ENCODE peak calls at places on chromosome 1, in nine cellular contexts. One of them, this sample, is unnamed.

GRCh38 chr1:54265661-54266060 is 65.7 kb downstream of the MRPL37 start:
- DNase-seq in CD8-positive, alpha-beta memory T cell: no peak
- DNase-seq in A549: no peak
- DNase-seq in left lung: no peak
- DNase-seq in SJSA1: no peak
- DNase-seq in stomach: no peak
- DNase-seq in fibroblast of mammary gland: no peak
- DNase-seq in body of pancreas: no peak
- DNase-seq in ovary: no peak
- DNase-seq in this sample: no peak

GRCh38 chr1:239816090-239816812 is 275.4 kb upstream of the FMN2 start:
- DNase-seq in SJSA1: peak
- DNase-seq in left lung: peak
- DNase-seq in body of pancreas: peak
- DNase-seq in ovary: peak
- DNase-seq in stomach: peak
- DNase-seq in CD8-positive, alpha-beta memory T cell: no peak
- DNase-seq in A549: peak
- DNase-seq in fibroblast of mammary gland: peak
- DNase-seq in this sample: no peak

GRCh38 chr1:25804244-25804963 is 4.4 kb downstream of the SELENON start:
- DNase-seq in body of pancreas: no peak
- DNase-seq in left lung: no peak
- DNase-seq in ovary: no peak
- DNase-seq in stomach: no peak
- DNase-seq in CD8-positive, alpha-beta memory T cell: no peak
- DNase-seq in SJSA1: no peak
- DNase-seq in A549: no peak
- DNase-seq in fibroblast of mammary gland: peak
- DNase-seq in this sample: no peak

GRCh38 chr1:244864253-244865027 is at the start of gene HNRNPU:
- DNase-seq in SJSA1: peak
- DNase-seq in left lung: peak
- DNase-seq in ovary: peak
- DNase-seq in body of pancreas: peak
- DNase-seq in fibroblast of mammary gland: peak
- DNase-seq in A549: peak
- DNase-seq in stomach: peak
- DNase-seq in CD8-positive, alpha-beta memory T cell: peak
- DNase-seq in this sample: peak

GRCh38 chr1:245888809-245889208 is 618.3 kb downstream of the SMYD3 start:
- DNase-seq in CD8-positive, alpha-beta memory T cell: peak
- DNase-seq in A549: peak
- DNase-seq in left lung: no peak
- DNase-seq in ovary: no peak
- DNase-seq in body of pancreas: no peak
- DNase-seq in stomach: no peak
- DNase-seq in SJSA1: no peak
- DNase-seq in fibroblast of mammary gland: peak
- DNase-seq in this sample: no peak

GRCh38 chr1:10724052-10724494 is 72.4 kb downstream of the CASZ1 start:
- DNase-seq in stomach: peak
- DNase-seq in fibroblast of mammary gland: peak
- DNase-seq in SJSA1: no peak
- DNase-seq in A549: peak
- DNase-seq in CD8-positive, alpha-beta memory T cell: no peak
- DNase-seq in left lung: peak
- DNase-seq in body of pancreas: peak
- DNase-seq in ovary: no peak
- DNase-seq in this sample: no peak

GRCh38 chr1:248821641-248822040 is 4.1 kb downstream of the SH3BP5L start:
- DNase-seq in ovary: no peak
- DNase-seq in CD8-positive, alpha-beta memory T cell: no peak
- DNase-seq in left lung: no peak
- DNase-seq in body of pancreas: no peak
- DNase-seq in A549: no peak
- DNase-seq in SJSA1: no peak
- DNase-seq in fibroblast of mammary gland: no peak
- DNase-seq in stomach: no peak
- DNase-seq in this sample: no peak

GRCh38 chr1:184152944-184153343 is 101.4 kb downstream of the TSEN15 start:
- DNase-seq in left lung: no peak
- DNase-seq in CD8-positive, alpha-beta memory T cell: no peak
- DNase-seq in stomach: no peak
- DNase-seq in A549: no peak
- DNase-seq in ovary: no peak
- DNase-seq in SJSA1: no peak
- DNase-seq in fibroblast of mammary gland: no peak
- DNase-seq in body of pancreas: no peak
- DNase-seq in this sample: no peak

GRCh38 chr1:74733616-74734484 is 898 bp downstream of the TYW3 start:
- DNase-seq in body of pancreas: peak
- DNase-seq in stomach: no peak
- DNase-seq in SJSA1: peak
- DNase-seq in ovary: no peak
- DNase-seq in CD8-positive, alpha-beta memory T cell: peak
- DNase-seq in A549: peak
- DNase-seq in left lung: no peak
- DNase-seq in fibroblast of mammary gland: peak
- DNase-seq in this sample: peak

GRCh38 chr1:171434717-171435346 is 50.5 kb upstream of the PRRC2C start:
- DNase-seq in stomach: no peak
- DNase-seq in CD8-positive, alpha-beta memory T cell: no peak
- DNase-seq in A549: peak
- DNase-seq in SJSA1: peak
- DNase-seq in ovary: no peak
- DNase-seq in left lung: peak
- DNase-seq in fibroblast of mammary gland: peak
- DNase-seq in body of pancreas: no peak
- DNase-seq in this sample: no peak

GRCh38 chr1:222627232-222627631 is 9.3 kb downstream of the MIA3 start:
- DNase-seq in CD8-positive, alpha-beta memory T cell: no peak
- DNase-seq in SJSA1: no peak
- DNase-seq in body of pancreas: no peak
- DNase-seq in fibroblast of mammary gland: peak
- DNase-seq in ovary: no peak
- DNase-seq in A549: no peak
- DNase-seq in left lung: no peak
- DNase-seq in stomach: no peak
- DNase-seq in this sample: no peak

GRCh38 chr1:38815903-38816627 is 43.5 kb downstream of the RRAGC start:
- DNase-seq in A549: no peak
- DNase-seq in CD8-positive, alpha-beta memory T cell: no peak
- DNase-seq in SJSA1: no peak
- DNase-seq in body of pancreas: no peak
- DNase-seq in stomach: no peak
- DNase-seq in fibroblast of mammary gland: no peak
- DNase-seq in ovary: no peak
- DNase-seq in left lung: no peak
- DNase-seq in this sample: no peak

DNA sequence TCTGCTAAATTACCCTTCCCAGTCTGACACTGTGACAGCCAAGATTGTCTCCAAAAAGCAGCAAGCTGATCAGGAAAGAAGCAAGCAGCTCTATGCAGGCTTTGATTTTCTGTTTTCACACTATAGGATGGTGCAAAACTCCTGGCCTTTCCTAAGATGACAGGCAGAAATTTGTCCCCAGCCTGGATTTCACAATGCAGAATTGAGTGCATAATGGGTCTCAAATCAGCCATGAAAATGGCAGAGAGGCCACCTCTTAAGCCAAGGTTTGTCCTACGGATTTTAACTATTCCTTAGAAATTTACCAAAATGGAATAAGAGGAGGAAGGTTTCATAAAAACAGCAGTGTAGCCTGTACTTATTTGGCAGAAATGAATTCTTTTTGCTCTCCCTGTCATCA is 1.2 kb downstream of the SGIP1 start:
- DNase-seq in body of pancreas: no peak
- DNase-seq in SJSA1: no peak
- DNase-seq in left lung: no peak
- DNase-seq in A549: no peak
- DNase-seq in stomach: no peak
- DNase-seq in fibroblast of mammary gland: no peak
- DNase-seq in ovary: no peak
- DNase-seq in CD8-positive, alpha-beta memory T cell: no peak
- DNase-seq in this sample: no peak
- H3K4me3 ChIP-seq in body of pancreas: no peak
- H3K4me3 ChIP-seq in SJSA1: no peak
- H3K4me3 ChIP-seq in left lung: peak
- H3K4me3 ChIP-seq in A549: no peak
- H3K4me3 ChIP-seq in stomach: peak
- H3K4me3 ChIP-seq in fibroblast of mammary gland: peak
- H3K4me3 ChIP-seq in ovary: no peak
- H3K4me3 ChIP-seq in CD8-positive, alpha-beta memory T cell: no peak
- H3K4me3 ChIP-seq in this sample: no peak

GRCh38 chr1:202965441-202965821 is 1.6 kb downstream of the CYB5R1 start:
- DNase-seq in A549: no peak
- DNase-seq in CD8-positive, alpha-beta memory T cell: no peak
- DNase-seq in ovary: no peak
- DNase-seq in body of pancreas: no peak
- DNase-seq in stomach: peak
- DNase-seq in SJSA1: no peak
- DNase-seq in left lung: no peak
- DNase-seq in fibroblast of mammary gland: no peak
- DNase-seq in this sample: no peak

GRCh38 chr1:202966006-202966904 is 802 bp downstream of the CYB5R1 start:
- DNase-seq in CD8-positive, alpha-beta memory T cell: no peak
- DNase-seq in left lung: no peak
- DNase-seq in A549: no peak
- DNase-seq in SJSA1: no peak
- DNase-seq in fibroblast of mammary gland: no peak
- DNase-seq in body of pancreas: no peak
- DNase-seq in ovary: no peak
- DNase-seq in stomach: peak
- DNase-seq in this sample: no peak

GRCh38 chr1:202967684-202968281 is 726 bp upstream of the CYB5R1 start:
- DNase-seq in CD8-positive, alpha-beta memory T cell: peak
- DNase-seq in A549: no peak
- DNase-seq in fibroblast of mammary gland: no peak
- DNase-seq in stomach: no peak
- DNase-seq in body of pancreas: no peak
- DNase-seq in SJSA1: no peak
- DNase-seq in left lung: no peak
- DNase-seq in ovary: no peak
- DNase-seq in this sample: peak

GRCh38 chr1:202968351-202968750 is 1.3 kb upstream of the CYB5R1 start:
- DNase-seq in body of pancreas: no peak
- DNase-seq in fibroblast of mammary gland: no peak
- DNase-seq in ovary: no peak
- DNase-seq in A549: no peak
- DNase-seq in stomach: no peak
- DNase-seq in SJSA1: no peak
- DNase-seq in CD8-positive, alpha-beta memory T cell: no peak
- DNase-seq in left lung: no peak
- DNase-seq in this sample: no peak

DNA sequence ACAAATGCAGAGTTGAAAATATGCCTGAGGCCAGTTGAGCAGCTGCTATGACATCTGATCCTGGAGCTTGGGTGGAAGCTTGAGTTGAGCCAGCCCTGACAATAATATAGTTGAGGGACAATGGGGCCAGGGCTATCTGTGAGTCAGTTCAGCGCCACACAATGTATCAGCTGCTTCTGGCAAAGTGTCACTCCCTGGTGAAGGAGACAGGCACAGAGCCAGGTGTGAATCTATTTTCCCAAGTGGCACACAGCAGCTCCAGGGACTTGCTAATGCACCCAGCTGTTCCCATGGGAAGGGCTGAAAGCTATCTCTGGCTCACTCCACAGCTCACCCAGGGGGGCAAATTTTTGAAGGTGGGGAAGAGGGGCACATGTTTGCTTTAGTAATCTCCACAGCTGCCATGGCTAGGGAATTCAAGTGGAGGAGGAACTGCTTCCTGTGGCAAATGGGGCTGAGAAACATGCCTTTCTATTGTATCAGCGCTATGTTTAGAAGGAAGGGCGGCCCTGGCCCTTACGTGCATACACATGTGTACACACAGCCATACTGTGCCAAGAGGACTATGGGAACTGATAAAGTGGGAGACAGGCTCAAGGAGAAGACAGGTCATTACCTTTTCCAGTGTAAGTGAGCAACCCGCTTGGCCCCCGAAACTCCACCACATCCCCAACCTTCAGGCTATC is 2.2 kb downstream of the CYB5R1 start:
- DNase-seq in CD8-positive, alpha-beta memory T cell: no peak
- DNase-seq in ovary: no peak
- DNase-seq in A549: no peak
- DNase-seq in fibroblast of mammary gland: no peak
- DNase-seq in stomach: peak
- DNase-seq in left lung: no peak
- DNase-seq in SJSA1: no peak
- DNase-seq in body of pancreas: peak
- DNase-seq in this sample: no peak
- H3K4me3 ChIP-seq in CD8-positive, alpha-beta memory T cell: no peak
- H3K4me3 ChIP-seq in ovary: no peak
- H3K4me3 ChIP-seq in A549: no peak
- H3K4me3 ChIP-seq in fibroblast of mammary gland: no peak
- H3K4me3 ChIP-seq in stomach: no peak
- H3K4me3 ChIP-seq in left lung: no peak
- H3K4me3 ChIP-seq in SJSA1: no peak
- H3K4me3 ChIP-seq in body of pancreas: no peak
- H3K4me3 ChIP-seq in this sample: no peak

GRCh38 chr1:81805537-81806431 is 5.0 kb downstream of the ADGRL2 start:
- DNase-seq in stomach: no peak
- DNase-seq in SJSA1: no peak
- DNase-seq in left lung: no peak
- DNase-seq in ovary: no peak
- DNase-seq in body of pancreas: no peak
- DNase-seq in CD8-positive, alpha-beta memory T cell: no peak
- DNase-seq in fibroblast of mammary gland: no peak
- DNase-seq in A549: no peak
- DNase-seq in this sample: no peak
- H3K4me3 ChIP-seq in stomach: no peak
- H3K4me3 ChIP-seq in SJSA1: no peak
- H3K4me3 ChIP-seq in left lung: peak
- H3K4me3 ChIP-seq in ovary: no peak
- H3K4me3 ChIP-seq in body of pancreas: no peak
- H3K4me3 ChIP-seq in CD8-positive, alpha-beta memory T cell: no peak
- H3K4me3 ChIP-seq in fibroblast of mammary gland: no peak
- H3K4me3 ChIP-seq in A549: no peak
- H3K4me3 ChIP-seq in this sample: no peak

DNA sequence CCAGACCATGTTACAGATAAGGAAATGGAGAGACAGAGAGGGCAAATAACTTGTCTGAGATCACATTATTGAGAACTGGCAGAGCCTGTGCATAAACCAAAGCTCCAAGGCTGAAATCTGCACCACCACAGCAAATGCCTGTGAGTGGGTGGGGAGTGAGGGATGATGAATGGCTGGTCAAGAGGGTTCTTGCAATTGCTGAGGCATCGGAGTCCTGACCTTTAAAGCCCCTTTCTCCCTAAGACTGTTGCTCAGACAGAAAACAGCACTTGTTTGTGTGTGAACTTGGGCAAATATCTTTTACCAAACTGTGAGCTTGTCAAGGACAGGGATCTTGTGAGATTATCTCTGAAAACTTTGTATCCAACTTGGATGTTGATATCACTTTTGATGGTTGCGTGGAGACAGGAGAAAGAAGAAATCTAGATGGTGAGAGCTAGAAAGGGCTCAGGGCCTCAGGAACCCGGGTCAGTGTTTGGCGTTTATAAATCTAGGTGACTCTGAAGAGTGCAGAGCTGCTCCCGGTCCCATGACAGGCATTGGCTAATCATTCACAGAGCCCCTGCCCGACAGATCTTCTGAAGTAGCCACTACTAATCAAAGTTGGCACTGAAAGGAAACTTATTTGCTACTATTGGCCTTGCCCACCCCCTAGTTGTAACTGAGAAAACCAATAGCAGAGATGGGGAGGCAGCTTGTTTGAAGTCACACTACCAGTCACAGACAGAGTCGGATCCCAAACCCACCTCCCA is 122.3 kb downstream of the FOXD2 start:
- DNase-seq in left lung: no peak
- DNase-seq in CD8-positive, alpha-beta memory T cell: no peak
- DNase-seq in ovary: no peak
- DNase-seq in stomach: peak
- DNase-seq in A549: no peak
- DNase-seq in body of pancreas: peak
- DNase-seq in fibroblast of mammary gland: no peak
- DNase-seq in SJSA1: no peak
- DNase-seq in this sample: peak
- H3K4me3 ChIP-seq in left lung: no peak
- H3K4me3 ChIP-seq in CD8-positive, alpha-beta memory T cell: no peak
- H3K4me3 ChIP-seq in ovary: no peak
- H3K4me3 ChIP-seq in stomach: no peak
- H3K4me3 ChIP-seq in A549: no peak
- H3K4me3 ChIP-seq in body of pancreas: no peak
- H3K4me3 ChIP-seq in fibroblast of mammary gland: no peak
- H3K4me3 ChIP-seq in SJSA1: no peak
- H3K4me3 ChIP-seq in this sample: no peak